ENCODE peak calls at places on chromosome 1, in ten cellular contexts. A is right lobe of liver, E is thyroid gland, K is colonic mucosa, L is stomach, I is NT2/D1, D is H9, P is tibial artery, G is body of pancreas, B is ascending aorta. S is an unnamed sample. For H3K4me1 and H3K9me3, the result is how much of the 10 kb centered on the place peaks cover.

GRCh38 chr1:30670195-30671060 is 53.0 kb downstream of the MATN1 start:
- DNase-seq in A (no peak), E (no peak), K (no peak), L (no peak), I (no peak), D (no peak), P (no peak), G (no peak), B (no peak), S (no peak)

GRCh38 chr1:100670083-100670482 is 49.5 kb upstream of the VCAM1 start:
- DNase-seq in A (no peak), E (no peak), K (no peak), L (no peak), I (no peak), D (no peak), P (no peak), G (no peak), B (no peak), S (no peak)

GRCh38 chr1:202112864-202113689 is 9.6 kb upstream of the GPR37L1 start:
- DNase-seq in A (peak), E (peak), K (peak), L (peak), I (no peak), D (no peak), P (no peak), G (peak), B (no peak), S (no peak)

GRCh38 chr1:2104621-2105427 is 54.6 kb downstream of the PRKCZ start:
- DNase-seq in A (no peak), E (peak), K (no peak), L (no peak), I (no peak), D (peak), P (no peak), G (no peak), B (no peak), S (no peak)

GRCh38 chr1:30823969-30824735 is 66.6 kb upstream of the LAPTM5 start:
- DNase-seq in A (peak), E (peak), K (peak), L (peak), I (peak), D (peak), P (peak), G (peak), B (peak), S (peak)

GRCh38 chr1:35031103-35031452 is 667 bp downstream of the ZMYM6 start:
- DNase-seq in A (no peak), E (peak), K (peak), L (no peak), I (peak), D (peak), P (no peak), G (peak), B (no peak), S (no peak)

GRCh38 chr1:218499021-218499691 is 154.0 kb downstream of the TGFB2 start:
- DNase-seq in A (no peak), E (no peak), K (no peak), L (no peak), I (no peak), D (no peak), P (no peak), G (no peak), B (no peak), S (no peak)

GRCh38 chr1:150152182-150152536 is 2.4 kb downstream of the PLEKHO1 start:
- DNase-seq in A (no peak), E (peak), K (no peak), L (no peak), I (no peak), D (no peak), P (no peak), G (no peak), B (no peak), S (no peak)

GRCh38 chr1:185309566-185309965 is 7.5 kb downstream of the IVNS1ABP start:
- DNase-seq in A (no peak), E (no peak), K (no peak), L (peak), I (no peak), D (no peak), P (peak), G (no peak), B (no peak), S (no peak)

GRCh38 chr1:16072616-16073484 is 601 bp downstream of the FAM131C start:
- DNase-seq in A (no peak), E (peak), K (no peak), L (no peak), I (no peak), D (no peak), P (no peak), G (no peak), B (no peak), S (no peak)

GRCh38 chr1:153597206-153597605 is 15.7 kb downstream of the S100A16 start:
- DNase-seq in A (no peak), E (no peak), K (peak), L (no peak), I (no peak), D (no peak), P (no peak), G (no peak), B (no peak), S (no peak)

GRCh38 chr1:94819945-94820746 is at the start of gene SLC44A3:
- DNase-seq in A (peak), E (peak), K (peak), L (peak), I (peak), D (peak), P (no peak), G (peak), B (no peak), S (peak)

GRCh38 chr1:206895837-206896242 is 1.4 kb upstream of the IL24 start:
- DNase-seq in A (no peak), E (peak), K (no peak), L (peak), I (no peak), D (no peak), P (no peak), G (no peak), B (no peak), S (no peak)

GRCh38 chr1:208157769-208158168 is 86.4 kb downstream of the PLXNA2 start:
- DNase-seq in A (no peak), E (peak), K (no peak), L (no peak), I (no peak), D (no peak), P (no peak), G (no peak), B (no peak), S (no peak)

GRCh38 chr1:48023488-48023887 is 26.3 kb upstream of the TRABD2B start:
- DNase-seq in A (no peak), E (no peak), K (no peak), L (no peak), I (no peak), D (peak), P (no peak), G (no peak), B (no peak), S (no peak)

GRCh38 chr1:88089961-88090360 is 594.1 kb upstream of the PKN2 start:
- DNase-seq in A (no peak), E (no peak), K (no peak), L (no peak), I (no peak), D (no peak), P (no peak), G (no peak), B (no peak), S (no peak)

GRCh38 chr1:151175910-151176309 is at the start of gene TMOD4:
- DNase-seq in A (no peak), E (no peak), K (no peak), L (no peak), I (no peak), D (no peak), P (no peak), G (no peak), B (no peak), S (no peak)

GRCh38 chr1:177650947-177651346 is 318.9 kb downstream of the SEC16B start:
- DNase-seq in A (no peak), E (no peak), K (no peak), L (peak), I (no peak), D (no peak), P (no peak), G (peak), B (no peak), S (no peak)

GRCh38 chr1:15352122-15352957 is 57.3 kb upstream of the EFHD2 start:
- DNase-seq in A (peak), E (peak), K (peak), L (peak), I (no peak), D (no peak), P (no peak), G (peak), B (no peak), S (no peak)

GRCh38 chr1:6384135-6384534 is 9.4 kb downstream of the ACOT7 start:
- DNase-seq in A (no peak), E (no peak), K (no peak), L (no peak), I (no peak), D (no peak), P (no peak), G (no peak), B (no peak), S (no peak)

GRCh38 chr1:6389971-6390370 is 3.6 kb downstream of the ACOT7 start:
- DNase-seq in A (no peak), E (peak), K (no peak), L (no peak), I (no peak), D (no peak), P (no peak), G (no peak), B (no peak), S (no peak)

GRCh38 chr1:6385673-6386191 is 7.8 kb downstream of the ACOT7 start:
- DNase-seq in A (no peak), E (peak), K (peak), L (no peak), I (peak), D (peak), P (no peak), G (no peak), B (no peak), S (peak)

GRCh38 chr1:6384962-6385672 is 8.4 kb downstream of the ACOT7 start:
- DNase-seq in A (no peak), E (peak), K (no peak), L (no peak), I (no peak), D (no peak), P (no peak), G (peak), B (no peak), S (no peak)

GRCh38 chr1:6386371-6386949 is 7.1 kb downstream of the ACOT7 start:
- DNase-seq in A (no peak), E (no peak), K (no peak), L (no peak), I (no peak), D (no peak), P (no peak), G (no peak), B (no peak), S (no peak)
- H3K4me1 ChIP-seq in A (under half), E (under half), K (under half), L (under half), I (under half), D (under half), P (under half), G (under half), B (under half), S (under half)

GRCh38 chr1:84669831-84670230 is 20.4 kb downstream of the SSX2IP start:
- DNase-seq in A (no peak), E (no peak), K (no peak), L (no peak), I (no peak), D (no peak), P (no peak), G (no peak), B (no peak), S (no peak)
- H3K9me3 ChIP-seq in A (under half), E (under half), K (under half), L (under half), I (under half), D (under half), P (under half), G (under half), B (under half), S (under half)

GRCh38 chr1:8023995-8024313 is 2.2 kb downstream of the ERRFI1 start:
- DNase-seq in A (no peak), E (no peak), K (no peak), L (no peak), I (no peak), D (no peak), P (no peak), G (no peak), B (no peak), S (no peak)

GRCh38 chr1:8025671-8026144 is 401 bp downstream of the ERRFI1 start:
- DNase-seq in A (no peak), E (peak), K (no peak), L (no peak), I (no peak), D (no peak), P (no peak), G (no peak), B (no peak), S (no peak)

GRCh38 chr1:8026153-8026975 is at the start of gene ERRFI1:
- DNase-seq in A (peak), E (peak), K (peak), L (peak), I (peak), D (peak), P (peak), G (peak), B (peak), S (peak)

GRCh38 chr1:8024329-8024728 is 1.8 kb downstream of the ERRFI1 start:
- DNase-seq in A (no peak), E (no peak), K (no peak), L (no peak), I (no peak), D (no peak), P (no peak), G (no peak), B (no peak), S (no peak)

DNA sequence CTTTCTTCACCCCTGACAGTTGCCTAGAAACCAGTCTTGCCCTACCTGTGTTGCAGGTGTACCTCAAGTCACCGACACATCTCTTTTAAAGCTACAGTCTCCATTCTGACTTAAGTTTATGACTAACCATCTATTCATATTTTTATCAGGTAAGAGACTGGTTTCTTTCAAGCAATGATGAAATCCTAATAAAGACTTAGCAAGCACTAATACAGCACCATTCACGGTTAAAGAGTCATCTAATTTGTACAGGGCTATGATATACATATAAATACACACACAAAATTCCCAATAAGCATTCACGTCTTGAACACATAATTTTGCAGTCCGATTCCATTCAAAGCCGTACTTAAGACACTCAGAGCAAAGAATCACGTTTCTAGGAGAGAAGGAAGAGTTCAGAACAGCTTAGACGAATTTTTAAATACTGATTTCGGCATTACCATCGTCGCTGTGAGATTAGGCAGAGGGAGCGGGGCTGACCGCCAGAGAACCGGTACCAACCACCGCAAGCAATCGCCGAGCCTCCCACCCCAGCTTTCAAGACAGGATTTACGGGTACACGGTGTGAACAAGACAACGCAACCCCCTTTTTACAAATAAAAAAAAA is 943 bp downstream of the ERRFI1 start:
- DNase-seq in A (no peak), E (peak), K (no peak), L (no peak), I (no peak), D (no peak), P (no peak), G (no peak), B (no peak), S (no peak)
- H3K4me1 ChIP-seq in A (under half), E (under half), K (under half), L (half or more), I (under half), D (under half), P (under half), G (half or more), B (under half), S (half or more)

GRCh38 chr1:248194117-248194516 is 2.9 kb upstream of the OR2M3 start:
- DNase-seq in A (no peak), E (no peak), K (no peak), L (no peak), I (no peak), D (no peak), P (no peak), G (no peak), B (no peak), S (no peak)
- H3K9me3 ChIP-seq in A (under half), E (under half), K (under half), L (under half), I (under half), D (under half), P (under half), G (under half), B (under half), S (under half)

GRCh38 chr1:109929588-109930251 is 19.1 kb downstream of the CSF1 start:
- DNase-seq in A (no peak), E (no peak), K (no peak), L (peak), I (no peak), D (peak), P (no peak), G (no peak), B (no peak), S (no peak)

GRCh38 chr1:109929170-109929569 is 18.5 kb downstream of the CSF1 start:
- DNase-seq in A (no peak), E (no peak), K (peak), L (no peak), I (no peak), D (peak), P (no peak), G (no peak), B (no peak), S (no peak)

GRCh38 chr1:109928591-109929111 is 18.0 kb downstream of the CSF1 start:
- DNase-seq in A (peak), E (peak), K (peak), L (peak), I (no peak), D (no peak), P (peak), G (no peak), B (no peak), S (no peak)

GRCh38 chr1:109931189-109931672 is 20.6 kb downstream of the CSF1 start:
- DNase-seq in A (peak), E (peak), K (peak), L (peak), I (peak), D (peak), P (peak), G (peak), B (no peak), S (peak)

GRCh38 chr1:109930252-109930993 is 19.8 kb downstream of the CSF1 start:
- DNase-seq in A (no peak), E (no peak), K (no peak), L (no peak), I (no peak), D (peak), P (no peak), G (no peak), B (no peak), S (no peak)
- H3K4me1 ChIP-seq in A (half or more), E (under half), K (under half), L (half or more), I (under half), D (under half), P (half or more), G (half or more), B (under half), S (under half)

DNA sequence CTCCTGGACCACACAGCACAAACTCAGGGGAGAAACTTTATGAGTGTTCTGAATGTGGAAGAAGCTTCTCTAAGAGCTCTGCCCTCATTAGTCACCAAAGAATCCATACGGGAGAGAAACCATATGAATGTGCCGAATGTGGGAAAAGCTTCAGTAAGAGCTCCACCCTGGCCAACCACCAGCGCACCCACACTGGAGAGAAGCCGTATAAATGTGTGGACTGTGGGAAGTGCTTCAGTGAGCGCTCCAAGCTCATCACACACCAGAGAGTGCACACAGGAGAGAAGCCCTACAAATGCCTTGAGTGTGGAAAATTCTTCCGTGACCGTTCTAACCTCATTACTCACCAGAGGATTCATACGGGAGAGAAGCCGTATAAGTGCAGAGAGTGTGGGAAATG is 22.5 kb downstream of the ZSCAN20 start:
- DNase-seq in A (no peak), E (no peak), K (no peak), L (no peak), I (no peak), D (no peak), P (no peak), G (no peak), B (no peak), S (no peak)
- H3K9me3 ChIP-seq in A (under half), E (under half), K (under half), L (under half), I (half or more), D (under half), P (half or more), G (under half), B (half or more), S (under half)

GRCh38 chr1:24594328-24594598 is 38.4 kb downstream of the NCMAP start:
- DNase-seq in A (no peak), E (peak), K (no peak), L (no peak), I (no peak), D (no peak), P (no peak), G (no peak), B (no peak), S (no peak)

GRCh38 chr1:24591781-24592180 is 35.9 kb downstream of the NCMAP start:
- DNase-seq in A (no peak), E (no peak), K (no peak), L (no peak), I (no peak), D (no peak), P (no peak), G (no peak), B (no peak), S (peak)

GRCh38 chr1:24600551-24600950 is 42.6 kb upstream of the SRRM1 start:
- DNase-seq in A (no peak), E (no peak), K (no peak), L (no peak), I (no peak), D (no peak), P (no peak), G (no peak), B (no peak), S (peak)

GRCh38 chr1:24599265-24599664 is 43.4 kb downstream of the NCMAP start:
- DNase-seq in A (no peak), E (no peak), K (no peak), L (no peak), I (no peak), D (no peak), P (no peak), G (no peak), B (no peak), S (no peak)

DNA sequence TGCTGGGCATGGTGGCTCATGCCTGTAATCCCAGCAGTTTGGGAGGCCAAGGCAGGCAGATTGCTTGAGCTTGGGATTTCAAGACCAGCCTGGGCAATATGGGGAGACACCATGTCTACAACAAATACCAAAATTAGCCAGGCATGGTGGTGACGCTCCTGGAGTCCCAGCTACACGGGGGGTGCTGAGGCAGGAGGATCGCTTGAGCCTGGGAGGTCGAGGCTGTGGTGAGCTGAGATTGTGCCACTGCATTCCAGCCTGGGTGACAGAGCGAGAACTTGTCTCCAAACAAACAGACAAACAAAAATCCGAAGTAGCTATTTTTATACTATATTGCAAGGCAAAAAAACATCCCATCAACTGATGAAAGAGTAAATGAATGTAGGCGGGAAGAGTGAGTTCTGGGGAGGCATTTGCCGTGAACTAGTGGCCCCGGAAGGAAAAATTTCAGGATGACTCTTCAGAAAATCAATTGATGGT is 40.6 kb downstream of the NCMAP start:
- DNase-seq in A (no peak), E (no peak), K (no peak), L (no peak), I (no peak), D (no peak), P (no peak), G (no peak), B (no peak), S (no peak)
- H3K4me1 ChIP-seq in A (under half), E (under half), K (under half), L (under half), I (under half), D (under half), P (under half), G (under half), B (under half), S (under half)

DNA sequence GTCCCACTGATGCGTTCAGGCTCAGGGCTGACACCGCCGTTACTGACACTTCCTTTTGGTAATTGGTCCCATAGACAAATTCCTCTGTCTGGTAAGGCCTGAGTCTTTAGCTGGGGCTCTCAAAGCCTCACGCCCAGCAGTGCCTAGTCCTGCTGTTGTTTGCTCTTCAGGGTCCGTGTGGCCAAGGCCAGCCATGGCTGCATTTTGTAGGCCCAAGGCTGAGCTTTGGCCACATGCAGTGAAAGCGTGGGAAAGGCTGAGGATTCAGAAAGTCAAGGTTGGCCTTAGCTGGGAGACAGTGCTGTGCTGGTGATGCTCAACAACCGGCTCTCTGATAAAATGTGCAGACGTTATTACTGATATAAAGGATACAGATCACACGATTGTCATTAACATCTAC is 63.5 kb upstream of the C1orf174 start:
- DNase-seq in A (no peak), E (no peak), K (no peak), L (no peak), I (no peak), D (no peak), P (no peak), G (no peak), B (no peak), S (no peak)
- H3K9me3 ChIP-seq in A (under half), E (under half), K (under half), L (under half), I (under half), D (under half), P (under half), G (under half), B (under half), S (under half)